ENCODE peak calls at places on chromosomes 5 and 9, in five cellular contexts. X is Peyer's patch; Q is T1000; H is CD8-positive, alpha-beta T cell; Z is Calu3. O is an unnamed sample.

GRCh38 chr5:172793577-172794488 is 22.8 kb upstream of the DUSP1 start:
- DNase-seq in Z (no peak), H (no peak), Q (no peak), X (no peak), O (no peak)

GRCh38 chr5:14268738-14269137 is 125.6 kb downstream of the TRIO start:
- DNase-seq in H (no peak), X (no peak), Q (no peak), Z (no peak), O (no peak)

GRCh38 chr5:151719228-151719861 is 32.6 kb upstream of the SPARC start:
- DNase-seq in H (no peak), Q (no peak), X (no peak), Z (peak), O (no peak)

GRCh38 chr9:115591584-115591984 is 473.6 kb upstream of the TNC start:
- DNase-seq in H (no peak), Q (peak), Z (peak), X (no peak), O (peak)

GRCh38 chr5:172003750-172004149 is 2.7 kb downstream of the FBXW11 start:
- DNase-seq in Z (no peak), H (no peak), Q (no peak), X (no peak), O (no peak)

GRCh38 chr5:43192558-43193170 is 639 bp downstream of the NIM1K start:
- DNase-seq in H (peak), Z (peak), X (no peak), Q (no peak), O (peak)

GRCh38 chr5:179699640-179700298 is 1.0 kb downstream of the CANX start:
- DNase-seq in Q (no peak), H (no peak), X (no peak), Z (peak), O (no peak)

GRCh38 chr9:89878687-89879086 is 273.9 kb downstream of the GADD45G start:
- DNase-seq in Q (no peak), H (no peak), X (peak), Z (no peak), O (no peak)

GRCh38 chr5:33536802-33537201 is 96.0 kb downstream of the TARS1 start:
- DNase-seq in Z (no peak), Q (no peak), X (no peak), H (no peak), O (no peak)

GRCh38 chr5:56095579-56096102 is 100.9 kb upstream of the IL6ST start:
- DNase-seq in H (no peak), Z (no peak), X (no peak), Q (no peak), O (no peak)

GRCh38 chr9:13033959-13034695 is 245.4 kb downstream of the MPDZ start:
- DNase-seq in X (peak), Q (no peak), H (no peak), Z (peak), O (peak)

GRCh38 chr9:38142201-38142600 is 73.2 kb upstream of the SHB start:
- DNase-seq in H (no peak), X (no peak), Z (no peak), Q (no peak), O (no peak)

GRCh38 chr9:33170464-33171156 is 3.5 kb upstream of the B4GALT1 start:
- DNase-seq in X (peak), Q (no peak), Z (no peak), H (peak), O (peak)

O was measured in NCI-H1105.